ENCODE peak calls at places on chromosomes 2 and 18, in four cellular contexts. One of them, this sample, is unnamed.

GRCh38 chr2:35447816-35448215 is 907.8 kb upstream of the CRIM1 start:
- DNase-seq in ureter: no peak
- DNase-seq in sigmoid colon: no peak
- DNase-seq in A549: no peak
- DNase-seq in this sample: no peak

GRCh38 chr2:206556357-206556949 is 85.8 kb upstream of the FAM237A start:
- DNase-seq in ureter: no peak
- DNase-seq in sigmoid colon: no peak
- DNase-seq in A549: peak; percentile 64
- DNase-seq in this sample: no peak

GRCh38 chr2:207635468-207636200 is 10.4 kb upstream of the METTL21A start:
- DNase-seq in ureter: no peak
- DNase-seq in sigmoid colon: no peak
- DNase-seq in A549: peak; percentile 57
- DNase-seq in this sample: no peak

GRCh38 chr2:38706846-38707345 is 41.0 kb downstream of the GALM start:
- DNase-seq in ureter: no peak
- DNase-seq in sigmoid colon: no peak
- DNase-seq in A549: no peak
- DNase-seq in this sample: no peak

GRCh38 chr18:43661570-43661969 is 384.3 kb upstream of the SYT4 start:
- DNase-seq in ureter: no peak
- DNase-seq in sigmoid colon: no peak
- DNase-seq in A549: peak; percentile 37
- DNase-seq in this sample: no peak

GRCh38 chr18:55234366-55235093 is 275.3 kb upstream of the CCDC68 start:
- DNase-seq in ureter: peak; percentile 80
- DNase-seq in sigmoid colon: peak; percentile 85
- DNase-seq in A549: peak; percentile 70
- DNase-seq in this sample: peak; percentile 60

GRCh38 chr2:24926602-24927252 is 6.7 kb upstream of the ADCY3 start:
- DNase-seq in ureter: peak; percentile 76
- DNase-seq in sigmoid colon: peak; percentile 89
- DNase-seq in A549: no peak
- DNase-seq in this sample: peak; percentile 63

GRCh38 chr2:84888401-84889276 is 7.8 kb upstream of the TRABD2A start:
- DNase-seq in ureter: no peak
- DNase-seq in sigmoid colon: peak; percentile 61
- DNase-seq in A549: no peak
- DNase-seq in this sample: no peak

GRCh38 chr18:13565228-13565627 is 161.1 kb downstream of the FAM210A start:
- DNase-seq in ureter: no peak
- DNase-seq in sigmoid colon: no peak
- DNase-seq in A549: no peak
- DNase-seq in this sample: peak; percentile 63

GRCh38 chr2:231917280-231918088 is 8.7 kb downstream of the NPPC start:
- DNase-seq in ureter: no peak
- DNase-seq in sigmoid colon: peak; percentile 55
- DNase-seq in A549: no peak
- DNase-seq in this sample: no peak

GRCh38 chr18:811192-812122 is 585 bp downstream of the YES1 start:
- DNase-seq in ureter: peak; percentile 51
- DNase-seq in sigmoid colon: peak; percentile 73
- DNase-seq in A549: no peak
- DNase-seq in this sample: peak; percentile 37

GRCh38 chr2:128395196-128395595 is 76.5 kb upstream of the HS6ST1 start:
- DNase-seq in ureter: no peak
- DNase-seq in sigmoid colon: peak; percentile 39
- DNase-seq in A549: no peak
- DNase-seq in this sample: no peak

GRCh38 chr2:239250216-239251071 is 150.4 kb downstream of the HDAC4 start:
- DNase-seq in ureter: no peak
- DNase-seq in sigmoid colon: peak; percentile 74
- DNase-seq in A549: no peak
- DNase-seq in this sample: no peak

GRCh38 chr2:197273485-197273884 is 37.1 kb downstream of the ANKRD44 start:
- DNase-seq in ureter: no peak
- DNase-seq in sigmoid colon: no peak
- DNase-seq in A549: no peak
- DNase-seq in this sample: no peak

GRCh38 chr2:96601382-96602292 is 36.5 kb downstream of the KANSL3 start:
- DNase-seq in ureter: no peak
- DNase-seq in sigmoid colon: no peak
- DNase-seq in A549: no peak
- DNase-seq in this sample: no peak

GRCh38 chr2:127573771-127574170 is 38.3 kb downstream of the MYO7B start:
- DNase-seq in ureter: no peak
- DNase-seq in sigmoid colon: peak; percentile 28
- DNase-seq in A549: no peak
- DNase-seq in this sample: no peak

GRCh38 chr2:46967990-46968647 is 52.5 kb upstream of the MCFD2 start:
- DNase-seq in ureter: peak; percentile 82
- DNase-seq in sigmoid colon: peak; percentile 90
- DNase-seq in A549: peak; percentile 96
- DNase-seq in this sample: peak; percentile 56

GRCh38 chr2:26590960-26591618 is 50.1 kb downstream of the CIB4 start:
- DNase-seq in ureter: peak; percentile 33
- DNase-seq in sigmoid colon: peak; percentile 27
- DNase-seq in A549: no peak
- DNase-seq in this sample: no peak

GRCh38 chr2:111155610-111156009 is 34.9 kb downstream of the BCL2L11 start:
- DNase-seq in ureter: no peak
- DNase-seq in sigmoid colon: no peak
- DNase-seq in A549: no peak
- DNase-seq in this sample: no peak

GRCh38 chr2:42339191-42339912 is 21.7 kb downstream of the COX7A2L start:
- DNase-seq in ureter: no peak
- DNase-seq in sigmoid colon: no peak
- DNase-seq in A549: peak; percentile 42
- DNase-seq in this sample: no peak

GRCh38 chr2:79369127-79369526 is 143.7 kb upstream of the CTNNA2 start:
- DNase-seq in ureter: no peak
- DNase-seq in sigmoid colon: no peak
- DNase-seq in A549: no peak
- DNase-seq in this sample: no peak

GRCh38 chr2:29518010-29518409 is 402.8 kb downstream of the CLIP4 start:
- DNase-seq in ureter: no peak
- DNase-seq in sigmoid colon: no peak
- DNase-seq in A549: no peak
- DNase-seq in this sample: no peak

GRCh38 chr2:118250463-118250862 is 162.2 kb downstream of the INSIG2 start:
- DNase-seq in ureter: no peak
- DNase-seq in sigmoid colon: no peak
- DNase-seq in A549: no peak
- DNase-seq in this sample: no peak

GRCh38 chr2:27844821-27845255 is 45.3 kb downstream of the RBKS start:
- DNase-seq in ureter: no peak
- DNase-seq in sigmoid colon: no peak
- DNase-seq in A549: no peak
- DNase-seq in this sample: no peak

GRCh38 chr2:222421626-222422025 is 2.7 kb upstream of the SGPP2 start:
- DNase-seq in ureter: no peak
- DNase-seq in sigmoid colon: no peak
- DNase-seq in A549: no peak
- DNase-seq in this sample: no peak

GRCh38 chr2:173191601-173192000 is 116.0 kb downstream of the MAP3K20 start:
- DNase-seq in ureter: no peak
- DNase-seq in sigmoid colon: no peak
- DNase-seq in A549: no peak
- DNase-seq in this sample: no peak

GRCh38 chr2:177891533-177891932 is 181.0 kb downstream of the PDE11A start:
- DNase-seq in ureter: no peak
- DNase-seq in sigmoid colon: no peak
- DNase-seq in A549: no peak
- DNase-seq in this sample: no peak

GRCh38 chr2:109470121-109470921 is 143.4 kb downstream of the SEPTIN10 start:
- DNase-seq in ureter: peak; percentile 65
- DNase-seq in sigmoid colon: no peak
- DNase-seq in A549: peak; percentile 30
- DNase-seq in this sample: no peak

GRCh38 chr2:38599706-38600105 is 3.0 kb downstream of the HNRNPLL start:
- DNase-seq in ureter: no peak
- DNase-seq in sigmoid colon: no peak
- DNase-seq in A549: no peak
- DNase-seq in this sample: no peak

GRCh38 chr18:56748698-56749268 is 97.6 kb downstream of the WDR7 start:
- DNase-seq in ureter: no peak
- DNase-seq in sigmoid colon: no peak
- DNase-seq in A549: peak; percentile 23
- DNase-seq in this sample: peak; percentile 6

GRCh38 chr18:29154758-29155725 is 978.1 kb upstream of the CDH2 start:
- DNase-seq in ureter: no peak
- DNase-seq in sigmoid colon: no peak
- DNase-seq in A549: peak; percentile 45
- DNase-seq in this sample: no peak